ENCODE peak calls at places on chromosome 12, in ten cellular contexts. Q, E, X, I, H, K, Y, D, T and C are unnamed samples.

GRCh38 chr12:131366261-131366871 is 344.5 kb upstream of the SFSWAP start:
- DNase-seq in Q (no peak), E (no peak), X (no peak), I (no peak), H (no peak), K (no peak), Y (no peak), D (no peak), T (no peak), C (no peak)

GRCh38 chr12:96047621-96048211 is 12.3 kb upstream of the LTA4H start:
- DNase-seq in Q (no peak), E (peak), X (peak), I (no peak), H (no peak), K (peak), Y (no peak), D (no peak), T (peak), C (peak)

GRCh38 chr12:53717319-53717718 is 9.9 kb downstream of the CALCOCO1 start:
- DNase-seq in Q (no peak), E (no peak), X (no peak), I (no peak), H (no peak), K (no peak), Y (no peak), D (no peak), T (no peak), C (no peak)

GRCh38 chr12:50074936-50075807 is 10.0 kb upstream of the SMARCD1 start:
- DNase-seq in Q (peak), E (peak), X (peak), I (peak), H (peak), K (peak), Y (no peak), D (peak), T (peak), C (peak)

GRCh38 chr12:48823281-48823680 is 5.0 kb downstream of the CACNB3 start:
- DNase-seq in Q (no peak), E (no peak), X (no peak), I (no peak), H (no peak), K (no peak), Y (no peak), D (no peak), T (no peak), C (no peak)

GRCh38 chr12:109997393-109997792 is 1.2 kb upstream of the GIT2 start:
- DNase-seq in Q (no peak), E (no peak), X (no peak), I (no peak), H (no peak), K (no peak), Y (no peak), D (no peak), T (no peak), C (no peak)

GRCh38 chr12:108046633-108047032 is 82.5 kb upstream of the WSCD2 start:
- DNase-seq in Q (no peak), E (no peak), X (no peak), I (no peak), H (no peak), K (no peak), Y (no peak), D (no peak), T (no peak), C (no peak)

GRCh38 chr12:62866451-62867082 is 68.4 kb downstream of the PPM1H start:
- DNase-seq in Q (no peak), E (peak), X (peak), I (no peak), H (no peak), K (peak), Y (peak), D (no peak), T (no peak), C (no peak)

GRCh38 chr12:30968211-30968610 is 41.7 kb downstream of the TSPAN11 start:
- DNase-seq in Q (no peak), E (no peak), X (no peak), I (no peak), H (no peak), K (no peak), Y (no peak), D (no peak), T (no peak), C (peak)

GRCh38 chr12:12715128-12715458 is 2.1 kb upstream of the CDKN1B start:
- DNase-seq in Q (no peak), E (no peak), X (no peak), I (no peak), H (no peak), K (no peak), Y (no peak), D (no peak), T (no peak), C (no peak)
- H3K4me3 ChIP-seq in Q (peak), E (no peak), X (no peak), I (peak), H (peak), K (peak), Y (no peak), D (peak), T (no peak), C (peak)

GRCh38 chr12:52280796-52281560 is 6.5 kb downstream of the KRT86 start:
- DNase-seq in Q (no peak), E (peak), X (peak), I (no peak), H (no peak), K (peak), Y (peak), D (no peak), T (peak), C (peak)

GRCh38 chr12:52279683-52280318 is 5.4 kb downstream of the KRT86 start:
- DNase-seq in Q (no peak), E (peak), X (no peak), I (no peak), H (no peak), K (no peak), Y (no peak), D (no peak), T (no peak), C (no peak)

GRCh38 chr12:52278931-52279682 is 4.7 kb downstream of the KRT86 start:
- DNase-seq in Q (peak), E (peak), X (no peak), I (peak), H (peak), K (peak), Y (no peak), D (peak), T (peak), C (peak)

GRCh38 chr12:52278530-52278929 is 4.1 kb downstream of the KRT86 start:
- DNase-seq in Q (no peak), E (no peak), X (no peak), I (no peak), H (no peak), K (no peak), Y (no peak), D (no peak), T (no peak), C (no peak)

GRCh38 chr12:52280319-52280795 is 5.9 kb downstream of the KRT86 start:
- DNase-seq in Q (no peak), E (peak), X (peak), I (no peak), H (no peak), K (peak), Y (peak), D (no peak), T (peak), C (peak)
- H3K4me3 ChIP-seq in Q (no peak), E (no peak), X (no peak), I (no peak), H (no peak), K (no peak), Y (no peak), D (no peak), T (no peak), C (no peak)

GRCh38 chr12:14948672-14949071 is 10.3 kb upstream of the ERP27 start:
- DNase-seq in Q (no peak), E (peak), X (peak), I (peak), H (peak), K (peak), Y (no peak), D (peak), T (peak), C (no peak)
- H3K4me3 ChIP-seq in Q (no peak), E (no peak), X (no peak), I (peak), H (peak), K (no peak), Y (no peak), D (no peak), T (no peak), C (no peak)

DNA sequence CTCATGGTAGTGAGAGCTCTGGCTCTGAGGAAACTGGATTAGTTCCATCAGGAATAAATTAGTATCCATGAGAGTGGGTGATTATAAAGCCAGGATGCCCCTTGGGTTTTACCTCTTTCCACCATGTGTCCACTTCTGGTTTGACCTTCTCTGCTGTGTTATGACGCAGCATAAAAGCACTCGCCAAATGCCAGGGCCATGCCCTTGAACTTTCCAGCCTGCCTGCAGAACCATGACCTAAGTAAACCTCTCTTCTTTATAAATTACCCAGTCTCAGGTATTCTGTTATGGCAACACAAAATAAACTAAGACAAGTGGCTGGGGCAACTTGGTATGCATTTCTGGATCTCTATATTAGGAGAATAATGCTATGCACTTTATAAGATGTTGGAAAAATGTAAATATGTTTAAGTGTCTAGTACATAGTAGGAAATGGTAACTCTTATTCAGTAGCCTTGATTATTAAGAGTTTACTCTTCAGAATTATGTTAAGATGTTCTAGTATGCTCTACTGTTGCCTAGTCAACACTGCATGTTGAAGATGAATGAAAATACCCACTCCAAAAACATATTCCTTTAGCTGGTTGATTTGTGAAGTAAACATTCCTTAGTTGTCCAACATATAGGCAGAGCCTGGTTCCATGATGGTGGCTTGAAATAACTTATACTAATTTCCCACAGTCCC is 455.6 kb upstream of the TMPO start:
- DNase-seq in Q (no peak), E (no peak), X (no peak), I (no peak), H (no peak), K (no peak), Y (no peak), D (no peak), T (no peak), C (no peak)
- H3K4me3 ChIP-seq in Q (no peak), E (no peak), X (no peak), I (no peak), H (no peak), K (no peak), Y (no peak), D (no peak), T (no peak), C (no peak)

DNA sequence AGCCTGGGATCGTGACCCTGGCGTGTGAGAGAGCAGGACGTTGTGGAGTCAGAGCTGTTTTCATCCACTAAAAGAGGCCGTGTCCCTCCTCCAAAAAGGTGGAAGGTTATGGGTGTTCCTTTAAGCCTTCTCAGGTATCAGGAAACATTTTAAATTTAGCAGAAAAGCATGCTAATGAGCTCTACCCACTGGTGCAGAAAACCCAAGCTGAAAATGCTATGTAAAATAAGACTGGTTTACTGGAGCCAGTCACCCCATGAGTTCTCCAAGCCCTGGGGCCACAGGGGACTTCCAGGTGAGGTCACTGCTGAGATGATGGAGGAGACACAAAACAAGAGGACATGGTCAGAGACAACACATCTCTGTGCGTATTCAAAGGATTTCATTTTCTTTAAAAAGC is 14.0 kb downstream of the PRKAB1 start:
- DNase-seq in Q (no peak), E (no peak), X (no peak), I (no peak), H (no peak), K (no peak), Y (no peak), D (no peak), T (no peak), C (no peak)
- H3K4me3 ChIP-seq in Q (no peak), E (no peak), X (no peak), I (no peak), H (no peak), K (no peak), Y (no peak), D (no peak), T (no peak), C (no peak)

DNA sequence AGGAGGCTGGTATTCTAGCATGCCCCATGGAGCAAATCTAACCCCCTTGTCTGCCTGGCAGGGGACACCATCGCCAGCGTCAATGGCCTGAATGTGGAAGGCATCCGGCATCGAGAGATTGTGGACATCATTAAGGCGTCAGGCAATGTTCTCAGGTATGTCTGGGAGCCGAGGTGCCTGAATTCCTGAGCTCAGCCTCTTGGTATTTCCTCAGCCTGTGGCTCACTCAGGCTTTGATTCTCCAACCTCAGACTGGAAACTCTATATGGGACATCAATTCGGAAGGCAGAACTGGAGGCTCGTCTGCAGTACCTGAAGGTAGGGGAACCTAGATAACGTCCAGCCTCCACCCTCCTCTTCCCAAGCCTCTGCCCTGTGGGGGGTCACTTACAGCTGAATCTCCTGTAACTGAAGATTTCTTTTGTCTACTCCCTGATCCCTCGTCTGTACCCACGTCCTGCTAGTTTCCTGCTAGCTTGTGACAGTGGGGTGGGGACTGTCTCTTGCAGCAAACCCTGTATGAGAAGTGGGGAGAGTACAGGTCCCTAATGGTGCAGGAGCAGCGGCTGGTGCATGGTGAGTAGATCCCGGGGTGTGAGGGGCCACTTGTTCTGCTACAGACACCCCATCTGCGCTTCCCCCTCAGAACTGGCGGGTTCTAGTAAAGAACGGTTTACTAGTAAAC is 7.0 kb downstream of the TAMALIN start:
- DNase-seq in Q (no peak), E (no peak), X (no peak), I (no peak), H (no peak), K (no peak), Y (no peak), D (no peak), T (no peak), C (no peak)
- H3K4me3 ChIP-seq in Q (no peak), E (no peak), X (no peak), I (no peak), H (no peak), K (no peak), Y (no peak), D (no peak), T (no peak), C (no peak)

GRCh38 chr12:124515981-124516380 is 51.4 kb downstream of the NCOR2 start:
- DNase-seq in Q (no peak), E (no peak), X (no peak), I (no peak), H (no peak), K (no peak), Y (no peak), D (no peak), T (peak), C (no peak)

GRCh38 chr12:124516850-124517249 is 50.6 kb downstream of the NCOR2 start:
- DNase-seq in Q (no peak), E (no peak), X (no peak), I (no peak), H (no peak), K (no peak), Y (no peak), D (no peak), T (no peak), C (no peak)

GRCh38 chr12:124514145-124514995 is 53.0 kb downstream of the NCOR2 start:
- DNase-seq in Q (no peak), E (no peak), X (no peak), I (no peak), H (no peak), K (no peak), Y (no peak), D (no peak), T (no peak), C (no peak)

GRCh38 chr12:124513297-124513867 is 54.0 kb downstream of the NCOR2 start:
- DNase-seq in Q (no peak), E (no peak), X (no peak), I (no peak), H (no peak), K (no peak), Y (no peak), D (no peak), T (no peak), C (no peak)

GRCh38 chr12:124514996-124515932 is 52.1 kb downstream of the NCOR2 start:
- DNase-seq in Q (no peak), E (no peak), X (no peak), I (no peak), H (no peak), K (no peak), Y (no peak), D (no peak), T (no peak), C (no peak)
- H3K4me3 ChIP-seq in Q (no peak), E (no peak), X (no peak), I (no peak), H (no peak), K (no peak), Y (no peak), D (no peak), T (no peak), C (no peak)

DNA sequence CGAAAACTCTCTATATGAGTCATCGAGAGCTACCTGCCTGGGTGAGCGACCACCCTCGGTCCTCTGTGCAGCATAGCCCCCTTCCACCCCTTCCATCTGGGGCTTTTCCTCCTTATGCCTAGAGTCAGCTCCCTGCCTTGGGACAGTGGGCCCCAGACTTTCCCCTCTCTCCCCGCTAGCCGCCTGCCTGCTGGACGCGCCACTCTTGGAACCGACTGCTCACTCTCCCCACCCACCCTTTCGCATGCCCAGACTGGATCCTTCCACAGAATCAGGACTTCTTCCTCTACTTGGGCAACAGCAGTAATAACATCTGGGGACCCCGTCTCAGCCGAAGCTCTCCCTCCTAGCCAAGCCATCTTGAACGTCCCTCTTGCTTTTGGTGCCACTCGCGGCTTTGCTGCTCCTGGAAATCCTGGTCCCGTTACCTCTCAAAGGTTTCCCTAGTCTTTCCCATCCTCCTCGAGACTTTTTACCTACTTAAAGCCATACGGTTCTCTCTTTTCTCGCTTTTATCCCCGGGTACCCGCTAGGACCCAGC is 672 bp downstream of the ESYT1 start:
- DNase-seq in Q (no peak), E (no peak), X (no peak), I (no peak), H (no peak), K (no peak), Y (no peak), D (peak), T (no peak), C (no peak)
- H3K4me3 ChIP-seq in Q (peak), E (peak), X (peak), I (peak), H (peak), K (peak), Y (peak), D (peak), T (peak), C (peak)

GRCh38 chr12:121789800-121790748 is 3.4 kb downstream of the RHOF start:
- DNase-seq in Q (no peak), E (no peak), X (no peak), I (peak), H (peak), K (no peak), Y (no peak), D (peak), T (peak), C (peak)
- H3K4me3 ChIP-seq in Q (no peak), E (no peak), X (no peak), I (peak), H (peak), K (no peak), Y (no peak), D (peak), T (no peak), C (peak)